ENCODE peak calls at places on chromosomes 13 and 19, in four cellular contexts. L, K, B and C are unnamed samples.

GRCh38 chr19:38737297-38737865 is 6.9 kb downstream of the CAPN12 start:
- DNase-seq in L (no peak), K (no peak), B (peak; percentile 38), C (no peak)

GRCh38 chr19:46862974-46863632 is 2.3 kb downstream of the ARHGAP35 start:
- DNase-seq in L (no peak), K (peak; percentile 8), B (no peak), C (no peak)

GRCh38 chr13:46315491-46316075 is 71.5 kb downstream of the RUBCNL start:
- DNase-seq in L (no peak), K (peak; percentile 37), B (no peak), C (no peak)

GRCh38 chr19:18160441-18160791 is 7.5 kb downstream of the PIK3R2 start:
- DNase-seq in L (no peak), K (no peak), B (no peak), C (no peak)

GRCh38 chr13:30619731-30620130 is 2.0 kb downstream of the USPL1 start:
- DNase-seq in L (no peak), K (no peak), B (no peak), C (no peak)

GRCh38 chr13:111598751-111599150 is 278.3 kb downstream of the TEX29 start:
- DNase-seq in L (no peak), K (no peak), B (no peak), C (no peak)

GRCh38 chr13:106534844-106535551 is 464 bp downstream of the EFNB2 start:
- DNase-seq in L (no peak), K (peak; percentile 37), B (peak; percentile 26), C (peak; percentile 68)

GRCh38 chr13:113093580-113094409 is 11.8 kb upstream of the F7 start:
- DNase-seq in L (no peak), K (no peak), B (no peak), C (no peak)

GRCh38 chr19:33640773-33641172 is 19.0 kb downstream of the CHST8 start:
- DNase-seq in L (no peak), K (no peak), B (no peak), C (no peak)

GRCh38 chr19:5805465-5806132 is 732 bp downstream of the NRTN start:
- DNase-seq in L (no peak), K (peak; percentile 93), B (peak; percentile 87), C (peak; percentile 93)

GRCh38 chr13:33132644-33133440 is 116.6 kb downstream of the KL start:
- DNase-seq in L (no peak), K (no peak), B (no peak), C (no peak)

GRCh38 chr19:35040826-35041547 is 534 bp upstream of the HPN start:
- DNase-seq in L (peak; percentile 38), K (peak; percentile 86), B (peak; percentile 94), C (peak; percentile 55)

GRCh38 chr19:16205205-16206045 is 7.7 kb downstream of the AP1M1 start:
- DNase-seq in L (no peak), K (no peak), B (no peak), C (no peak)

GRCh38 chr13:82963466-82963865 is 918.8 kb downstream of the SLITRK1 start:
- DNase-seq in L (no peak), K (no peak), B (no peak), C (no peak)

GRCh38 chr19:15136234-15136954 is 29.2 kb downstream of the SYDE1 start:
- DNase-seq in L (no peak), K (no peak), B (no peak), C (no peak)

GRCh38 chr19:15331419-15332310 is 674 bp downstream of the BRD4 start:
- DNase-seq in L (no peak), K (peak; percentile 71), B (peak; percentile 61), C (peak; percentile 39)

GRCh38 chr13:35690546-35690945 is 214.1 kb upstream of the MAB21L1 start:
- DNase-seq in L (no peak), K (no peak), B (no peak), C (no peak)

GRCh38 chr13:50521750-50522149 is 321.7 kb downstream of the DLEU7 start:
- DNase-seq in L (no peak), K (no peak), B (no peak), C (no peak)

GRCh38 chr13:59247166-59247565 is 916.6 kb downstream of the DIAPH3 start:
- DNase-seq in L (no peak), K (no peak), B (no peak), C (peak; percentile 9)

GRCh38 chr19:15432018-15432494 is 13.3 kb upstream of the AKAP8L start:
- DNase-seq in L (no peak), K (peak; percentile 20), B (no peak), C (no peak)

GRCh38 chr13:22463089-22463488 is 717.7 kb upstream of the SGCG start:
- DNase-seq in L (no peak), K (no peak), B (no peak), C (no peak)

GRCh38 chr13:109652536-109652935 is 133.8 kb downstream of the IRS2 start:
- DNase-seq in L (no peak), K (no peak), B (no peak), C (no peak)

GRCh38 chr13:103852036-103852435 is 785.8 kb upstream of the SLC10A2 start:
- DNase-seq in L (no peak), K (peak; percentile 26), B (no peak), C (peak; percentile 83)

GRCh38 chr19:2512523-2513431 is 36.9 kb downstream of the GADD45B start:
- DNase-seq in L (no peak), K (no peak), B (no peak), C (no peak)

GRCh38 chr13:31038834-31039552 is 106.5 kb downstream of the TEX26 start:
- DNase-seq in L (no peak), K (no peak), B (no peak), C (no peak)

GRCh38 chr13:48801255-48801654 is 147.5 kb downstream of the CYSLTR2 start:
- DNase-seq in L (no peak), K (no peak), B (no peak), C (no peak)

GRCh38 chr13:102757006-102757405 is 16.6 kb downstream of the TEX30 start:
- DNase-seq in L (no peak), K (no peak), B (no peak), C (peak; percentile 59)

GRCh38 chr13:80928241-80928640 is 587.3 kb upstream of the SPRY2 start:
- DNase-seq in L (no peak), K (no peak), B (no peak), C (no peak)

GRCh38 chr19:29871143-29871542 is 59.4 kb downstream of the CCNE1 start:
- DNase-seq in L (no peak), K (no peak), B (no peak), C (no peak)

GRCh38 chr13:79709526-79709925 is 228.6 kb downstream of the NDFIP2 start:
- DNase-seq in L (no peak), K (no peak), B (no peak), C (no peak)

GRCh38 chr19:44447864-44448674 is at the start of gene ZNF229:
- DNase-seq in L (peak; percentile 41), K (peak; percentile 92), B (peak; percentile 85), C (peak; percentile 94)

GRCh38 chr19:33654840-33655508 is 33.2 kb downstream of the CHST8 start:
- DNase-seq in L (no peak), K (no peak), B (no peak), C (no peak)

GRCh38 chr13:98672947-98673545 is 79.4 kb downstream of the SLC15A1 start:
- DNase-seq in L (no peak), K (peak; percentile 79), B (peak; percentile 77), C (peak; percentile 79)

DNA sequence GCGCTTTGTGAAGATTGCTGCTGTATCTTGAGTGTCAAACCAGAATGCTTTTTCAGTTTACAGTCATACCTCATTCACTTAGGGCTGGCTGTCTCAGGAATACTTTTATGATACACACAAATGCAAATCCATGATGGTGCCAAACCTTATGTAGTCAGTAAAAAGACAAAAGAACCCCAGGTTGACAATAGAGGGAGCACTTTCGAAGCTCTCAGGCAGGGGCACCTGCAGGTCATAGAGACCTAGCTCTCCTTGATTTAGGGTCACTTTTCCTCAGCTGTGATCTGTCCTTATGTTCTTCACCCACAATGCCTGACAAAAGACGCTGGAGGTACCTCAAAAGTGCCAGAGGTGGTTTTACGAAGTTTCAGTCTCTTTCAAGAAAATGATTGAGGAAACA is 172.2 kb downstream of the DNAJC15 start:
- DNase-seq in L (no peak), K (no peak), B (no peak), C (no peak)
- TF ChIP-seq CTCF in L (no peak), K (peak; percentile 12), B (no peak), C (no peak)

GRCh38 chr19:13013649-13014048 is 18.4 kb downstream of the NFIX start:
- DNase-seq in L (no peak), K (no peak), B (no peak), C (no peak)
- H3K27ac ChIP-seq in L (peak overlapping the region; percentile 98), K (no peak overlapping the region), B (no peak overlapping the region), C (no peak overlapping the region)

GRCh38 chr13:20297181-20297580 is 65.1 kb upstream of the GJB6 start:
- DNase-seq in L (no peak), K (no peak), B (no peak), C (no peak)

GRCh38 chr13:20291037-20291436 is 58.9 kb upstream of the GJB6 start:
- DNase-seq in L (no peak), K (no peak), B (no peak), C (no peak)

GRCh38 chr13:20295956-20296355 is 63.8 kb upstream of the GJB6 start:
- DNase-seq in L (no peak), K (no peak), B (no peak), C (no peak)

GRCh38 chr13:20291675-20292074 is 59.6 kb upstream of the GJB6 start:
- DNase-seq in L (no peak), K (no peak), B (no peak), C (no peak)

DNA sequence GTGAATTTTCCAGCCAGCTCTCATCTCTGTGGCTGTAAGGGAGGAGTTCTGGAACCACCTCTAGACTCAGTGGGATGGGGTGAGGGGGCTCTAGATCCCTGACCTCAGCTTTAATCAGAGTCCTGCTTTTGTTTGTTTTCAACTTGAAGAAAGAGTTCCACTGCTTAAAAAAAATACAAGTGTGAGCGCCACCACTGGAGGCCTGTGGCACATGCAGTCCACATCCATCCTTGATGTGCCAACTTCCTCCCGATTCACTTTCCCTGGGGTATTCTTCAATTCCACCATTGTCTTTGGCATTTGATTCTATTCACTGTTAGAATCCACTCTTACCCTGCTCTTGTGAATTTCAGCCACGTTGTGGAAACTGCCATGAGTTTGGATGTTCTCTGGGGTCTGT is 62.4 kb upstream of the GJB6 start:
- DNase-seq in L (no peak), K (no peak), B (no peak), C (no peak)
- TF ChIP-seq CTCF in L (no peak), K (peak; percentile 8), B (no peak), C (peak; percentile 39)

DNA sequence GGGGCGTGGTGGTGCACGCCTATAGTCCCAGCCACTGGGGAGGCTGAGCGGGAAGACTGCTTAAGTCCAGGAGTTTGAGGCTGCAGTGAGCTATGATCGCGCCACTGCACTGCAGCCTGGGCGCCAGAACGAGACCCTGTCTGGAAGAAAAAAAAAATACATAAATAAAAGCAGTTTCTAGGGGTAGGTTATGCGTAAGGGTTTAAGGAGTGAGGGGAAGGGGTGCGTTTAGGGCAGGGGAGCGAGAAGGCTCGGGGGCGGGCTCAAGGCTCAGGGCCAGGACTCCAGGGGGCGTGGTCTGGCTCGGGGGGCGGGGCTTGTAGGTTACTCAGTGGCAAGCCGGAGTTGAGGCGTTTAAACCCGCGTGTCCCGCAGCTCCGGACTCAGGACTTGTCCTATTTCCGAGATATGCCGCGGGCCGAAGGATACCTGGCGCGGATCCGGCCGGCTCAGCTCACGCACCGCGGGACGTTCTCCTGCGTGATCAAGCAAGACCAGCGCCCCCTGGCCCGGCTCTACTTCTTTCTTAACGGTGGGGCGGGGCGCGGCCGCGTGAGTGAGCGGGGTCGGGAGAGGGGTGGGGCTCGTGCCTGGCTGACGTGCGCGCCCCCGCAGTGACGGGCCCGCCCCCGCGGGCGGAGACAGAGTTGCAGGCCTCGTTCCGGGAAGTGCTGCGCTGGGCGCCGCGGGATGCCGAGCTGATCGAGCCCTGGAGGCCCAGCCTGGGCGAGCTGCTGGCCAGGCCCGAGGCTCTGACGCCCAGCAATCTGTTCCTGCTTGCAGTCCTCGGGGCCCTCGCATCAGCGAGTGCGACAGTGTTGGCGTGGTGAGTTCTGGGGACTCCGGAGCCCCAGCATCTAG is 10.8 kb downstream of the SPACA6 start:
- DNase-seq in L (peak; percentile 96), K (peak; percentile 96), B (peak; percentile 95), C (peak; percentile 96)
- H3K27ac ChIP-seq in L (peak overlapping the region; percentile 89), K (peak overlapping the region; percentile 84), B (peak overlapping the region; percentile 90), C (peak overlapping the region; percentile 89)